ENCODE peak calls at places on chromosomes 16 and 17, in five cellular contexts. W is HFFc6, C is cardiac fibroblast, D is NCI-H345, P is SW 1271. X is an unnamed sample.

GRCh38 chr16:3187798-3188674 is at the start of gene OR1F1:
- DNase-seq in W (peak), C (peak), D (peak), P (no peak), X (peak)

GRCh38 chr17:6084226-6085161 is 14.3 kb downstream of the WSCD1 start:
- DNase-seq in W (no peak), C (no peak), D (no peak), P (no peak), X (no peak)

GRCh38 chr16:83714286-83714685 is 93.5 kb upstream of the HSBP1 start:
- DNase-seq in W (no peak), C (no peak), D (no peak), P (no peak), X (no peak)

GRCh38 chr16:77171750-77172635 is 19.0 kb upstream of the MON1B start:
- DNase-seq in W (peak), C (peak), D (peak), P (peak), X (peak)

GRCh38 chr16:71440669-71441347 is 1.0 kb downstream of the TLE7 start:
- DNase-seq in W (no peak), C (no peak), D (no peak), P (no peak), X (no peak)

GRCh38 chr17:79872762-79873161 is 33.5 kb upstream of the CBX4 start:
- DNase-seq in W (no peak), C (no peak), D (no peak), P (no peak), X (no peak)

GRCh38 chr17:2090804-2091534 is 36.1 kb downstream of the HIC1 start:
- DNase-seq in W (peak), C (peak), D (no peak), P (peak), X (peak)

GRCh38 chr16:85554114-85554790 is 58.9 kb upstream of the GSE1 start:
- DNase-seq in W (peak), C (peak), D (peak), P (peak), X (peak)

GRCh38 chr17:48388955-48389764 is 40.9 kb downstream of the SKAP1 start:
- DNase-seq in W (no peak), C (no peak), D (no peak), P (no peak), X (no peak)

GRCh38 chr16:14132696-14133048 is 61.6 kb downstream of the MRTFB start:
- DNase-seq in W (peak), C (no peak), D (no peak), P (no peak), X (no peak)

GRCh38 chr16:84892097-84892496 is 72.3 kb downstream of the CRISPLD2 start:
- DNase-seq in W (no peak), C (no peak), D (no peak), P (no peak), X (no peak)

GRCh38 chr16:24337013-24337412 is 80.9 kb downstream of the CACNG3 start:
- DNase-seq in W (no peak), C (no peak), D (no peak), P (no peak), X (no peak)

GRCh38 chr16:52450241-52450640 is 96.7 kb downstream of the TOX3 start:
- DNase-seq in W (no peak), C (no peak), D (no peak), P (no peak), X (no peak)

GRCh38 chr17:7755095-7755890 is 37.7 kb downstream of the DNAH2 start:
- DNase-seq in W (no peak), C (no peak), D (no peak), P (no peak), X (no peak)

GRCh38 chr17:45371414-45372324 is 54.8 kb upstream of the MAP3K14 start:
- DNase-seq in W (peak), C (peak), D (no peak), P (peak), X (peak)

GRCh38 chr16:894841-895240 is 75.9 kb downstream of the LMF1 start:
- DNase-seq in W (no peak), C (no peak), D (no peak), P (no peak), X (no peak)

GRCh38 chr17:78013683-78014467 is 55.4 kb downstream of the TNRC6C start:
- DNase-seq in W (peak), C (peak), D (peak), P (no peak), X (peak)

GRCh38 chr17:12257176-12257575 is 236.5 kb downstream of the MAP2K4 start:
- DNase-seq in W (no peak), C (no peak), D (no peak), P (no peak), X (no peak)

GRCh38 chr17:36495076-36495578 is 8.6 kb downstream of the ZNHIT3 start:
- DNase-seq in W (no peak), C (no peak), D (no peak), P (no peak), X (no peak)

GRCh38 chr16:47553853-47554564 is 92.9 kb downstream of the PHKB start:
- DNase-seq in W (no peak), C (no peak), D (no peak), P (no peak), X (no peak)

GRCh38 chr16:70563571-70563970 is 40.0 kb downstream of the SF3B3 start:
- DNase-seq in W (no peak), C (peak), D (no peak), P (no peak), X (no peak)